ENCODE peak calls at places on chromosome 1, in eight cellular contexts. One of them, this sample, is unnamed.
A peak's percentile ranks its signal among the peaks of the same experiment; 100 is the strongest.

GRCh38 chr1:17244826-17245740 is 3.8 kb upstream of the PADI3 start:
- DNase-seq in mucosa of descending colon: no peak
- DNase-seq in psoas muscle: peak; percentile 24
- DNase-seq in A549: no peak
- DNase-seq in AG04449: no peak
- DNase-seq in heart left ventricle: no peak
- DNase-seq in fibroblast of pulmonary artery: no peak
- DNase-seq in Panc1: no peak
- DNase-seq in this sample: no peak

GRCh38 chr1:156746716-156747631 is 4.5 kb downstream of the HDGF start:
- DNase-seq in mucosa of descending colon: peak; percentile 90
- DNase-seq in psoas muscle: peak; percentile 98
- DNase-seq in A549: peak; percentile 95
- DNase-seq in AG04449: no peak
- DNase-seq in heart left ventricle: peak; percentile 96
- DNase-seq in fibroblast of pulmonary artery: peak; percentile 95
- DNase-seq in Panc1: no peak
- DNase-seq in this sample: peak; percentile 93

GRCh38 chr1:223482766-223483165 is 89.6 kb downstream of the CCDC185 start:
- DNase-seq in mucosa of descending colon: no peak
- DNase-seq in psoas muscle: no peak
- DNase-seq in A549: no peak
- DNase-seq in AG04449: no peak
- DNase-seq in heart left ventricle: no peak
- DNase-seq in fibroblast of pulmonary artery: no peak
- DNase-seq in Panc1: no peak
- DNase-seq in this sample: peak; percentile 6

GRCh38 chr1:36160949-36161485 is 5.1 kb downstream of the MAP7D1 start:
- DNase-seq in mucosa of descending colon: peak; percentile 55
- DNase-seq in psoas muscle: peak; percentile 83
- DNase-seq in A549: peak; percentile 47
- DNase-seq in AG04449: no peak
- DNase-seq in heart left ventricle: peak; percentile 75
- DNase-seq in fibroblast of pulmonary artery: peak; percentile 72
- DNase-seq in Panc1: no peak
- DNase-seq in this sample: peak; percentile 64

GRCh38 chr1:205680073-205680851 is at the start of gene SLC45A3:
- DNase-seq in mucosa of descending colon: peak; percentile 56
- DNase-seq in psoas muscle: peak; percentile 62
- DNase-seq in A549: peak; percentile 23
- DNase-seq in AG04449: no peak
- DNase-seq in heart left ventricle: peak; percentile 36
- DNase-seq in fibroblast of pulmonary artery: peak; percentile 23
- DNase-seq in Panc1: no peak
- DNase-seq in this sample: no peak

GRCh38 chr1:153357076-153357852 is 390 bp upstream of the S100A9 start:
- DNase-seq in mucosa of descending colon: peak; percentile 41
- DNase-seq in psoas muscle: peak; percentile 76
- DNase-seq in A549: no peak
- DNase-seq in AG04449: no peak
- DNase-seq in heart left ventricle: peak; percentile 74
- DNase-seq in fibroblast of pulmonary artery: no peak
- DNase-seq in Panc1: no peak
- DNase-seq in this sample: no peak

GRCh38 chr1:101191049-101191448 is 45.8 kb upstream of the S1PR1 start:
- DNase-seq in mucosa of descending colon: no peak
- DNase-seq in psoas muscle: no peak
- DNase-seq in A549: no peak
- DNase-seq in AG04449: no peak
- DNase-seq in heart left ventricle: no peak
- DNase-seq in fibroblast of pulmonary artery: no peak
- DNase-seq in Panc1: no peak
- DNase-seq in this sample: no peak

GRCh38 chr1:112698366-112699310 is 8.3 kb downstream of the RHOC start:
- DNase-seq in mucosa of descending colon: peak; percentile 92
- DNase-seq in psoas muscle: no peak
- DNase-seq in A549: no peak
- DNase-seq in AG04449: no peak
- DNase-seq in heart left ventricle: no peak
- DNase-seq in fibroblast of pulmonary artery: no peak
- DNase-seq in Panc1: no peak
- DNase-seq in this sample: no peak

GRCh38 chr1:154170547-154171221 is 15.8 kb upstream of the NUP210L start:
- DNase-seq in mucosa of descending colon: no peak
- DNase-seq in psoas muscle: no peak
- DNase-seq in A549: no peak
- DNase-seq in AG04449: no peak
- DNase-seq in heart left ventricle: no peak
- DNase-seq in fibroblast of pulmonary artery: no peak
- DNase-seq in Panc1: no peak
- DNase-seq in this sample: no peak

GRCh38 chr1:200226268-200226968 is 183.4 kb downstream of the ZNF281 start:
- DNase-seq in mucosa of descending colon: no peak
- DNase-seq in psoas muscle: no peak
- DNase-seq in A549: no peak
- DNase-seq in AG04449: no peak
- DNase-seq in heart left ventricle: no peak
- DNase-seq in fibroblast of pulmonary artery: peak; percentile 5
- DNase-seq in Panc1: no peak
- DNase-seq in this sample: peak; percentile 13

GRCh38 chr1:83694449-83694848 is 304.5 kb downstream of the TTLL7 start:
- DNase-seq in mucosa of descending colon: no peak
- DNase-seq in psoas muscle: no peak
- DNase-seq in A549: no peak
- DNase-seq in AG04449: no peak
- DNase-seq in heart left ventricle: no peak
- DNase-seq in fibroblast of pulmonary artery: no peak
- DNase-seq in Panc1: no peak
- DNase-seq in this sample: no peak

GRCh38 chr1:151596166-151596933 is 15.5 kb upstream of the SNX27 start:
- DNase-seq in mucosa of descending colon: no peak
- DNase-seq in psoas muscle: no peak
- DNase-seq in A549: peak; percentile 88
- DNase-seq in AG04449: no peak
- DNase-seq in heart left ventricle: no peak
- DNase-seq in fibroblast of pulmonary artery: peak; percentile 43
- DNase-seq in Panc1: no peak
- DNase-seq in this sample: peak; percentile 30

GRCh38 chr1:109466100-109466439 is 276 bp upstream of the SYPL2 start:
- DNase-seq in mucosa of descending colon: no peak
- DNase-seq in psoas muscle: no peak
- DNase-seq in A549: no peak
- DNase-seq in AG04449: no peak
- DNase-seq in heart left ventricle: no peak
- DNase-seq in fibroblast of pulmonary artery: no peak
- DNase-seq in Panc1: no peak
- DNase-seq in this sample: peak; percentile 20

GRCh38 chr1:203338335-203339036 is 12.4 kb downstream of the FMOD start:
- DNase-seq in mucosa of descending colon: peak; percentile 78
- DNase-seq in psoas muscle: peak; percentile 67
- DNase-seq in A549: peak; percentile 65
- DNase-seq in AG04449: no peak
- DNase-seq in heart left ventricle: peak; percentile 58
- DNase-seq in fibroblast of pulmonary artery: peak; percentile 79
- DNase-seq in Panc1: no peak
- DNase-seq in this sample: peak; percentile 72

GRCh38 chr1:64848812-64849211 is 103.9 kb downstream of the RAVER2 start:
- DNase-seq in mucosa of descending colon: no peak
- DNase-seq in psoas muscle: no peak
- DNase-seq in A549: no peak
- DNase-seq in AG04449: no peak
- DNase-seq in heart left ventricle: no peak
- DNase-seq in fibroblast of pulmonary artery: no peak
- DNase-seq in Panc1: no peak
- DNase-seq in this sample: no peak

DNA sequence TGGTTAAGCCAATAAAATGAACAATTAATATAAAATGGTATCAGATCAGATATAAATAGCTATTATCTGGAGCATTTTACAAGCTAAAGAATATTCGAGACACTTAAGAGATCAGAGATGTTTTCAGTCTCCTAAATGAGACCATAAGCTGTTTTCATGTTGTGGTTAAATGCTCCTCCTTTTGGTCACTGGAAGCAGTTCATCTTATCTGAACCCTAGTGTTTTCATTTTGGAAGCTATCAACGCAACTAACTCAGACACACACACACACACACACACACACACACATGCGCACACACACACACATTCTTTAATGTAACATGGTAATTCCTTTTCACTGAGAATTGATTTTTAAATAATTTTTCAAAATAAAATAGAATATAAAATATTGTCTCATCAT is 10.0 kb upstream of the LRRC8C start:
- DNase-seq in mucosa of descending colon: no peak
- DNase-seq in psoas muscle: no peak
- DNase-seq in A549: peak; percentile 25
- DNase-seq in AG04449: no peak
- DNase-seq in heart left ventricle: no peak
- DNase-seq in fibroblast of pulmonary artery: peak; percentile 59
- DNase-seq in Panc1: no peak
- DNase-seq in this sample: peak; percentile 37
- TF ChIP-seq CTCF in mucosa of descending colon: no peak
- TF ChIP-seq CTCF in psoas muscle: no peak
- TF ChIP-seq CTCF in A549: no peak
- TF ChIP-seq CTCF in AG04449: no peak
- TF ChIP-seq CTCF in heart left ventricle: no peak
- TF ChIP-seq CTCF in fibroblast of pulmonary artery: peak; percentile 29
- TF ChIP-seq CTCF in Panc1: peak; percentile 24
- TF ChIP-seq CTCF in this sample: peak; percentile 35

DNA sequence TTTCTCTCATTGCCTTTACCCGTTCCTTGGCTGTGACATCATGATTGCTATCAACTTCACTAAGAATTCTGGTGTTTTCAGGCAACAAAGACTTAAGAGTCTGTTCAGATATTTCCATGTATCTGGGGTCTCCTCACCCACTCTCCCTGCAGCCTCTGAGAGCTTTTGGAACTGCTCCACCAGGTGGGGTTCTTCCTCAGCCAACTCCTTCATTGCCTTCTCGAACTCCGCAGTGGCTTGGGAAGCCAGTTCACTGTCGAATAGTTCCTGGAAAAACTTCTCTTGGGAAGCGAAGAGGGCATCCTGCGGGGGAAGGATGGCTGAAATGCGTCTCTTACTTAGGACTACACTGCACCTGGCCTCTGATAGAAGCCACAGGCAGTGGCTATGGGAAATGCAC is 2.1 kb downstream of the PEX19 start:
- DNase-seq in mucosa of descending colon: no peak
- DNase-seq in psoas muscle: no peak
- DNase-seq in A549: no peak
- DNase-seq in AG04449: no peak
- DNase-seq in heart left ventricle: no peak
- DNase-seq in fibroblast of pulmonary artery: no peak
- DNase-seq in Panc1: no peak
- DNase-seq in this sample: no peak
- H3K4me3 ChIP-seq in mucosa of descending colon: no peak overlapping the region
- H3K4me3 ChIP-seq in psoas muscle: no peak overlapping the region
- H3K4me3 ChIP-seq in A549: no peak overlapping the region
- H3K4me3 ChIP-seq in AG04449: no peak overlapping the region
- H3K4me3 ChIP-seq in heart left ventricle: no peak overlapping the region
- H3K4me3 ChIP-seq in fibroblast of pulmonary artery: no peak overlapping the region
- H3K4me3 ChIP-seq in Panc1: no peak overlapping the region
- H3K4me3 ChIP-seq in this sample: no peak overlapping the region

GRCh38 chr1:145959333-145959732 is 1.5 kb upstream of the LIX1L start:
- DNase-seq in mucosa of descending colon: no peak
- DNase-seq in psoas muscle: no peak
- DNase-seq in A549: no peak
- DNase-seq in AG04449: no peak
- DNase-seq in heart left ventricle: no peak
- DNase-seq in fibroblast of pulmonary artery: no peak
- DNase-seq in Panc1: no peak
- DNase-seq in this sample: no peak

GRCh38 chr1:145959957-145960467 is 2.2 kb upstream of the LIX1L start:
- DNase-seq in mucosa of descending colon: no peak
- DNase-seq in psoas muscle: no peak
- DNase-seq in A549: no peak
- DNase-seq in AG04449: no peak
- DNase-seq in heart left ventricle: no peak
- DNase-seq in fibroblast of pulmonary artery: no peak
- DNase-seq in Panc1: no peak
- DNase-seq in this sample: no peak

GRCh38 chr1:145961109-145961424 is 3.2 kb upstream of the LIX1L start:
- DNase-seq in mucosa of descending colon: no peak
- DNase-seq in psoas muscle: no peak
- DNase-seq in A549: no peak
- DNase-seq in AG04449: no peak
- DNase-seq in heart left ventricle: no peak
- DNase-seq in fibroblast of pulmonary artery: no peak
- DNase-seq in Panc1: no peak
- DNase-seq in this sample: no peak

GRCh38 chr1:145961425-145962156 is 2.8 kb downstream of the ANKRD34A start:
- DNase-seq in mucosa of descending colon: peak; percentile 49
- DNase-seq in psoas muscle: peak; percentile 76
- DNase-seq in A549: no peak
- DNase-seq in AG04449: no peak
- DNase-seq in heart left ventricle: peak; percentile 64
- DNase-seq in fibroblast of pulmonary artery: no peak
- DNase-seq in Panc1: no peak
- DNase-seq in this sample: no peak

GRCh38 chr1:145960468-145961108 is 2.8 kb upstream of the LIX1L start:
- DNase-seq in mucosa of descending colon: peak; percentile 66
- DNase-seq in psoas muscle: peak; percentile 93
- DNase-seq in A549: peak; percentile 67
- DNase-seq in AG04449: no peak
- DNase-seq in heart left ventricle: peak; percentile 94
- DNase-seq in fibroblast of pulmonary artery: peak; percentile 66
- DNase-seq in Panc1: no peak
- DNase-seq in this sample: peak; percentile 69
- TF ChIP-seq CTCF in mucosa of descending colon: no peak
- TF ChIP-seq CTCF in psoas muscle: peak; percentile 18
- TF ChIP-seq CTCF in A549: no peak
- TF ChIP-seq CTCF in AG04449: no peak
- TF ChIP-seq CTCF in heart left ventricle: peak; percentile 24
- TF ChIP-seq CTCF in fibroblast of pulmonary artery: no peak
- TF ChIP-seq CTCF in Panc1: no peak
- TF ChIP-seq CTCF in this sample: no peak

GRCh38 chr1:236422517-236422876 is 28.4 kb downstream of the EDARADD start:
- DNase-seq in mucosa of descending colon: no peak
- DNase-seq in psoas muscle: no peak
- DNase-seq in A549: no peak
- DNase-seq in AG04449: no peak
- DNase-seq in heart left ventricle: no peak
- DNase-seq in fibroblast of pulmonary artery: no peak
- DNase-seq in Panc1: no peak
- DNase-seq in this sample: no peak
- H3K4me3 ChIP-seq in mucosa of descending colon: no peak overlapping the region
- H3K4me3 ChIP-seq in psoas muscle: no peak overlapping the region
- H3K4me3 ChIP-seq in A549: no peak overlapping the region
- H3K4me3 ChIP-seq in AG04449: no peak overlapping the region
- H3K4me3 ChIP-seq in heart left ventricle: no peak overlapping the region
- H3K4me3 ChIP-seq in fibroblast of pulmonary artery: no peak overlapping the region
- H3K4me3 ChIP-seq in Panc1: no peak overlapping the region
- H3K4me3 ChIP-seq in this sample: no peak overlapping the region